ENCODE peak calls at places on chromosomes 7 and 10, in five cellular contexts. One of them, this sample, is unnamed.
A peak's percentile ranks its signal among the peaks of the same experiment; 100 is the strongest.

GRCh38 chr10:26743091-26743490 is 45.6 kb downstream of the PDSS1 start:
- DNase-seq in hepatocyte: no peak
- DNase-seq in ovary: no peak
- DNase-seq in colonic mucosa: no peak
- DNase-seq in PC-3: no peak
- DNase-seq in this sample: no peak

GRCh38 chr7:125516194-125516593 is 586.6 kb upstream of the POT1 start:
- DNase-seq in ovary: no peak
- DNase-seq in colonic mucosa: no peak
- DNase-seq in PC-3: no peak
- DNase-seq in hepatocyte: peak; percentile 4
- DNase-seq in this sample: no peak

GRCh38 chr7:22173884-22174573 is 182.9 kb downstream of the RAPGEF5 start:
- DNase-seq in PC-3: peak; percentile 68
- DNase-seq in colonic mucosa: no peak
- DNase-seq in ovary: no peak
- DNase-seq in hepatocyte: no peak
- DNase-seq in this sample: peak; percentile 14

GRCh38 chr10:87863102-87863943 is at the start of the genes KLLN and PTEN:
- DNase-seq in hepatocyte: peak; percentile 95
- DNase-seq in PC-3: peak; percentile 81
- DNase-seq in ovary: peak; percentile 88
- DNase-seq in colonic mucosa: peak; percentile 89
- DNase-seq in this sample: peak; percentile 86

GRCh38 chr7:2750054-2750453 is 62.1 kb downstream of the AMZ1 start:
- DNase-seq in colonic mucosa: no peak
- DNase-seq in ovary: no peak
- DNase-seq in PC-3: no peak
- DNase-seq in hepatocyte: no peak
- DNase-seq in this sample: no peak

GRCh38 chr10:104689105-104689504 is 48.0 kb downstream of the SORCS3 start:
- DNase-seq in colonic mucosa: no peak
- DNase-seq in hepatocyte: no peak
- DNase-seq in PC-3: no peak
- DNase-seq in ovary: no peak
- DNase-seq in this sample: no peak

GRCh38 chr7:115216652-115217051 is 294.8 kb downstream of the MDFIC start:
- DNase-seq in hepatocyte: no peak
- DNase-seq in colonic mucosa: no peak
- DNase-seq in PC-3: no peak
- DNase-seq in ovary: no peak
- DNase-seq in this sample: no peak

GRCh38 chr7:156827587-156828203 is 65.3 kb downstream of the LMBR1 start:
- DNase-seq in PC-3: peak; percentile 22
- DNase-seq in colonic mucosa: no peak
- DNase-seq in ovary: no peak
- DNase-seq in hepatocyte: peak; percentile 34
- DNase-seq in this sample: no peak

GRCh38 chr10:104120903-104121484 is 977 bp upstream of the SFR1 start:
- DNase-seq in ovary: peak; percentile 98
- DNase-seq in hepatocyte: peak; percentile 96
- DNase-seq in colonic mucosa: peak; percentile 95
- DNase-seq in PC-3: peak; percentile 93
- DNase-seq in this sample: peak; percentile 93

GRCh38 chr10:50990568-50991495 is 83.5 kb upstream of the PRKG1 start:
- DNase-seq in ovary: peak; percentile 61
- DNase-seq in PC-3: peak; percentile 87
- DNase-seq in hepatocyte: peak; percentile 46
- DNase-seq in colonic mucosa: peak; percentile 73
- DNase-seq in this sample: peak; percentile 40

GRCh38 chr10:1199345-1199673 is 143.1 kb downstream of the WDR37 start:
- DNase-seq in PC-3: no peak
- DNase-seq in ovary: no peak
- DNase-seq in hepatocyte: no peak
- DNase-seq in colonic mucosa: no peak
- DNase-seq in this sample: no peak

GRCh38 chr7:29113384-29114102 is 32.8 kb downstream of the CPVL start:
- DNase-seq in hepatocyte: peak; percentile 53
- DNase-seq in colonic mucosa: peak; percentile 64
- DNase-seq in PC-3: peak; percentile 89
- DNase-seq in ovary: no peak
- DNase-seq in this sample: peak; percentile 73

GRCh38 chr10:89414879-89415821 is 782 bp downstream of the IFIT5 start:
- DNase-seq in PC-3: peak; percentile 35
- DNase-seq in ovary: peak; percentile 39
- DNase-seq in colonic mucosa: peak; percentile 44
- DNase-seq in hepatocyte: peak; percentile 62
- DNase-seq in this sample: peak; percentile 45

GRCh38 chr7:116246357-116246756 is 36.0 kb downstream of the TES start:
- DNase-seq in colonic mucosa: no peak
- DNase-seq in ovary: no peak
- DNase-seq in PC-3: no peak
- DNase-seq in hepatocyte: no peak
- DNase-seq in this sample: no peak

GRCh38 chr10:44992732-44993225 is 7.9 kb upstream of the ZNF22 start:
- DNase-seq in ovary: no peak
- DNase-seq in PC-3: no peak
- DNase-seq in colonic mucosa: no peak
- DNase-seq in hepatocyte: no peak
- DNase-seq in this sample: no peak

GRCh38 chr10:71597821-71598498 is 121.6 kb downstream of the C10orf105 start:
- DNase-seq in ovary: peak; percentile 74
- DNase-seq in colonic mucosa: peak; percentile 33
- DNase-seq in PC-3: no peak
- DNase-seq in hepatocyte: no peak
- DNase-seq in this sample: peak; percentile 75

GRCh38 chr10:118112496-118113125 is 65.9 kb upstream of the RAB11FIP2 start:
- DNase-seq in PC-3: no peak
- DNase-seq in colonic mucosa: no peak
- DNase-seq in ovary: no peak
- DNase-seq in hepatocyte: no peak
- DNase-seq in this sample: no peak

GRCh38 chr10:112963835-112964234 is 13.8 kb downstream of the TCF7L2 start:
- DNase-seq in PC-3: peak; percentile 41
- DNase-seq in hepatocyte: peak; percentile 26
- DNase-seq in ovary: no peak
- DNase-seq in colonic mucosa: no peak
- DNase-seq in this sample: no peak

GRCh38 chr10:112269266-112269665 is 13.9 kb upstream of the TECTB start:
- DNase-seq in colonic mucosa: no peak
- DNase-seq in ovary: no peak
- DNase-seq in hepatocyte: no peak
- DNase-seq in PC-3: no peak
- DNase-seq in this sample: no peak

GRCh38 chr7:129006636-129007414 is 48.1 kb downstream of the TNPO3 start:
- DNase-seq in hepatocyte: no peak
- DNase-seq in colonic mucosa: no peak
- DNase-seq in PC-3: no peak
- DNase-seq in ovary: no peak
- DNase-seq in this sample: no peak

GRCh38 chr7:47730135-47730534 is 148.2 kb upstream of the TNS3 start:
- DNase-seq in PC-3: no peak
- DNase-seq in colonic mucosa: no peak
- DNase-seq in ovary: no peak
- DNase-seq in hepatocyte: no peak
- DNase-seq in this sample: no peak

GRCh38 chr7:124032369-124033092 is at the start of gene TMEM229A:
- DNase-seq in colonic mucosa: peak; percentile 32
- DNase-seq in ovary: peak; percentile 31
- DNase-seq in hepatocyte: peak; percentile 84
- DNase-seq in PC-3: peak; percentile 52
- DNase-seq in this sample: peak; percentile 50

GRCh38 chr10:22715290-22715625 is 880 bp upstream of the PIP4K2A start:
- DNase-seq in PC-3: no peak
- DNase-seq in colonic mucosa: no peak
- DNase-seq in hepatocyte: no peak
- DNase-seq in ovary: no peak
- DNase-seq in this sample: no peak

GRCh38 chr10:22712959-22713852 is 1.2 kb downstream of the PIP4K2A start:
- DNase-seq in ovary: peak; percentile 22
- DNase-seq in hepatocyte: peak; percentile 22
- DNase-seq in PC-3: peak; percentile 25
- DNase-seq in colonic mucosa: peak; percentile 30
- DNase-seq in this sample: peak; percentile 15

GRCh38 chr10:22714524-22715289 is at the start of gene PIP4K2A:
- DNase-seq in hepatocyte: peak; percentile 87
- DNase-seq in PC-3: peak; percentile 72
- DNase-seq in colonic mucosa: peak; percentile 73
- DNase-seq in ovary: peak; percentile 52
- DNase-seq in this sample: peak; percentile 72

GRCh38 chr10:22712246-22712958 is 2.0 kb downstream of the PIP4K2A start:
- DNase-seq in hepatocyte: no peak
- DNase-seq in colonic mucosa: no peak
- DNase-seq in PC-3: peak; percentile 14
- DNase-seq in ovary: no peak
- DNase-seq in this sample: no peak

GRCh38 chr10:22713853-22714523 is 390 bp downstream of the PIP4K2A start:
- DNase-seq in ovary: peak; percentile 23
- DNase-seq in PC-3: peak; percentile 5
- DNase-seq in hepatocyte: peak; percentile 38
- DNase-seq in colonic mucosa: peak; percentile 30
- DNase-seq in this sample: no peak
- H3K4me1 ChIP-seq in ovary: no peaks in the 10 kb centered on the region
- H3K4me1 ChIP-seq in PC-3: peaks cover 13% of the 10 kb centered on the region
- H3K4me1 ChIP-seq in hepatocyte: no peaks in the 10 kb centered on the region
- H3K4me1 ChIP-seq in colonic mucosa: peaks cover 6% of the 10 kb centered on the region
- H3K4me1 ChIP-seq in this sample: peaks cover 5% of the 10 kb centered on the region

DNA sequence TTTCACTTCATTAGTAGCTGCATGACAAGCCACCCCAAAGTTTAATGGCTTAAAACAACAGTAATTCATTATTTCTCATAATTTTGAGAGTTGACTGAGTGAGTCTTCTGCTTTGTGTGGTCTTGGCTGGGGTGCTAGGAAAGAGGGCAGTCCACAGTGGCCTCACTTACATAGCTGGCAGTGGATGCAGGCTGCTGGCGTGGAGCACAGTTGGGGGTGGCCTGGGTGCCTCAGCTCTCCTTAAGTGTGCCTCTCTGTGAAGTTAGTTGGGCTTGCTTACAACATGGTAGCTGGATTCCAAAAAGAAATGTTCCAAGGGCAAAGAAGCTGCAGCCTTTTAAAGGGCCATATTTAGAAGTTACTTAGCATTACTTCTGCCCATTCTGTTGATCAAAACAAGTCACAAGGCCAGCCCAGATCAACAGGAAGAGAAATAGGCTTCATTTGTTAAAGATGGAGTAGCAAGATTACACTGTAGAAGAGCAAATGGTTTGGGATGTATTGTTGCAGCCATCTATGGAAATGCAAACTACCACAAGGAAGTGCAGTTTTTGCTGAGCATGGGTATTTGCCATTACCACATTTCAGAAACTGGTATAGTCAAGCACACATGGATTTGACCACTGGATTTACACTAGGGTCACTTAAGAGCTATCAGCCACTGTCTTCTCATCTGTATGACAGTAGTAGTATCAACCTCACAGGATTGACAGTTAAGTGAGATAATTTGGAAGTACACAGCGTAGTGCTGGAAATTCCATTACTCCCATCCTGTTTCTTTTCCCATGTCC is 33.6 kb downstream of the ZEB1 start:
- DNase-seq in ovary: no peak
- DNase-seq in hepatocyte: no peak
- DNase-seq in colonic mucosa: no peak
- DNase-seq in PC-3: no peak
- DNase-seq in this sample: no peak
- H3K4me1 ChIP-seq in ovary: no peaks in the 10 kb centered on the region
- H3K4me1 ChIP-seq in hepatocyte: no peaks in the 10 kb centered on the region
- H3K4me1 ChIP-seq in colonic mucosa: no peaks in the 10 kb centered on the region
- H3K4me1 ChIP-seq in PC-3: peaks cover 25% of the 10 kb centered on the region
- H3K4me1 ChIP-seq in this sample: no peaks in the 10 kb centered on the region

GRCh38 chr10:79273603-79274002 is 73.7 kb upstream of the PPIF start:
- DNase-seq in hepatocyte: no peak
- DNase-seq in colonic mucosa: no peak
- DNase-seq in ovary: peak; percentile 59
- DNase-seq in PC-3: no peak
- DNase-seq in this sample: no peak

GRCh38 chr10:79275105-79275430 is 72.2 kb upstream of the PPIF start:
- DNase-seq in hepatocyte: no peak
- DNase-seq in colonic mucosa: no peak
- DNase-seq in PC-3: no peak
- DNase-seq in ovary: no peak
- DNase-seq in this sample: no peak

GRCh38 chr10:79272353-79272752 is 74.9 kb upstream of the PPIF start:
- DNase-seq in PC-3: no peak
- DNase-seq in ovary: no peak
- DNase-seq in colonic mucosa: no peak
- DNase-seq in hepatocyte: no peak
- DNase-seq in this sample: no peak

GRCh38 chr10:79275431-79275851 is 71.8 kb upstream of the PPIF start:
- DNase-seq in hepatocyte: no peak
- DNase-seq in PC-3: no peak
- DNase-seq in colonic mucosa: no peak
- DNase-seq in ovary: no peak
- DNase-seq in this sample: no peak

DNA sequence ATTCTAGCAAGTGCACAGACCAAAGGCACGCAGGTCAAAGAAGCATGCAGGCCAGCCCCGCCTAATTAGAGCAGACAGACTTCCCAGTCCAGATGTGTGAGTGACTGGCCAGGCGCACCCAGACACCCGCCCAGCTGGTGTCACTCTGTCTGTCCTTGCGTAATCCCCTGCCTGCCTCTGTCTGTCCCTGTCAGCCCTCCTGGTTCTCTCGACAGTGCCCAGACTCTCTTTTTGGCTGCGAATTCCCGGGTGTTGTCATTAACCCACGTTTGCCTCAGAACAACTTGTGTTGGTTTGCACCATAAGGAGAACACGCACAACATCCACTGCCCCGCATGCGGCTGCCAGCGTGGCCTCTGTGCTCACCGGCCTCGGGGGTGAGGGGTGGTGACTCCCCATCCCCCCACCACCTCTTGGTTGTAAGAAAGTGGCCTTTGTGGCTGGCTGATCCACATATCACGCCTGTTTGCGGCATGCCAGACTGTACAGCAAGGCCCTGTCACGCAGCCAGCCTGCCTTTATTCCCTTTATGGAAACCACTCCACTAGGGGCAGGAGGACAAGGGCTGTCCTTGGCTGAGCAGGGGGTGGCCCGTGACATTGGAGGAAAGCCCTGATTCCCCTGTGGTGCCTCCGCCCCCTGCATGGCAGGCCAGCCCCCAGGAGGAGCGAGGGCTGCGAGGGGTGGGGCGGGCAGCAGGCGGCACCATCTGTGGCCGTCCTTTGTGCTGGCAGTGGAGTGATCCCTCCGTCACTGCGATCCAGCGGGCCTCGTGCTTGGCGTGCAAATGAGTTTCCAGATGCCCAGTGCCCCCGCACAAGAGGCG is 72.8 kb upstream of the PPIF start:
- DNase-seq in PC-3: no peak
- DNase-seq in hepatocyte: peak; percentile 42
- DNase-seq in ovary: peak; percentile 45
- DNase-seq in colonic mucosa: peak; percentile 64
- DNase-seq in this sample: no peak
- H3K4me1 ChIP-seq in PC-3: no peaks in the 10 kb centered on the region
- H3K4me1 ChIP-seq in hepatocyte: peaks cover 14% of the 10 kb centered on the region
- H3K4me1 ChIP-seq in ovary: peaks cover 14% of the 10 kb centered on the region
- H3K4me1 ChIP-seq in colonic mucosa: no peaks in the 10 kb centered on the region
- H3K4me1 ChIP-seq in this sample: no peaks in the 10 kb centered on the region

DNA sequence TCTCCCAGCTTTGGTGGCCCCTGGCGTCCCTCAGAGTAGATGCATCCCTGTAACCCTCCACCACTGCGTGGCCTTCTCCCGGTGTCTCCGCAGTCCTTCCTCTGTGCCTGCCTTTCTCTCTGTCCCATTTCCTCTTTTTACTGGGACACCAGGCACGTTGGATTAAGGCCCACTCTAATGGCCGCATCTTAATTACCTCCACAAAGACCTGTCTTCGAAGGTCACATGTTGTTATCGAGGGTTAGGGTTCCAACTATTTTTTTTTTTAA is 348.7 kb downstream of the GLRX3 start:
- DNase-seq in ovary: no peak
- DNase-seq in hepatocyte: no peak
- DNase-seq in colonic mucosa: no peak
- DNase-seq in PC-3: no peak
- DNase-seq in this sample: no peak
- H3K4me1 ChIP-seq in ovary: no peaks in the 10 kb centered on the region
- H3K4me1 ChIP-seq in hepatocyte: peaks cover 6% of the 10 kb centered on the region
- H3K4me1 ChIP-seq in colonic mucosa: no peaks in the 10 kb centered on the region
- H3K4me1 ChIP-seq in PC-3: no peaks in the 10 kb centered on the region
- H3K4me1 ChIP-seq in this sample: no peaks in the 10 kb centered on the region